ENCODE peak calls at places on chromosomes 2 and 18, in four cellular contexts. M is GM23248; E is sigmoid colon; G is effector memory CD4-positive, alpha-beta T cell. V is an unnamed sample.

GRCh38 chr2:195368530-195369216 is 288.4 kb upstream of the SLC39A10 start:
- DNase-seq in M (no peak), E (no peak), G (no peak), V (no peak)

GRCh38 chr18:32930695-32931301 is 158.0 kb upstream of the KLHL14 start:
- DNase-seq in M (peak; percentile 78), E (no peak), G (no peak), V (peak; percentile 9)

GRCh38 chr18:44500820-44501670 is 179.6 kb upstream of the SETBP1 start:
- DNase-seq in M (no peak), E (no peak), G (no peak), V (no peak)

GRCh38 chr2:162574615-162575452 is 230.9 kb downstream of the GCA start:
- DNase-seq in M (no peak), E (no peak), G (no peak), V (no peak)

GRCh38 chr2:200095436-200095835 is 140.1 kb downstream of the MAIP1 start:
- DNase-seq in M (no peak), E (no peak), G (no peak), V (no peak)

GRCh38 chr2:181114021-181114420 is 133.6 kb downstream of the UBE2E3 start:
- DNase-seq in M (no peak), E (no peak), G (no peak), V (no peak)

GRCh38 chr2:72361516-72361915 is 213.9 kb upstream of the CYP26B1 start:
- DNase-seq in M (no peak), E (no peak), G (no peak), V (no peak)

GRCh38 chr2:105432749-105433148 is 33.9 kb upstream of the FHL2 start:
- DNase-seq in M (peak; percentile 36), E (no peak), G (no peak), V (no peak)

GRCh38 chr2:55134316-55134706 is 84.1 kb upstream of the RTN4 start:
- DNase-seq in M (no peak), E (no peak), G (no peak), V (peak; percentile 58)

GRCh38 chr2:69381337-69381737 is 5.7 kb downstream of the GFPT1 start:
- DNase-seq in M (peak; percentile 50), E (no peak), G (no peak), V (no peak)

GRCh38 chr2:213251618-213252017 is 32.6 kb upstream of the SPAG16 start:
- DNase-seq in M (peak; percentile 77), E (no peak), G (no peak), V (peak; percentile 61)

GRCh38 chr18:36525913-36526312 is 228.4 kb downstream of the FHOD3 start:
- DNase-seq in M (no peak), E (no peak), G (no peak), V (no peak)

GRCh38 chr2:131042161-131042775 is 51.0 kb downstream of the FAM168B start:
- DNase-seq in M (peak; percentile 68), E (peak; percentile 29), G (no peak), V (no peak)

GRCh38 chr2:158688722-158689121 is 106.4 kb upstream of the DAPL1 start:
- DNase-seq in M (peak; percentile 84), E (no peak), G (no peak), V (no peak)

GRCh38 chr2:17736989-17737388 is 16.6 kb downstream of the SMC6 start:
- DNase-seq in M (peak; percentile 73), E (no peak), G (no peak), V (no peak)

GRCh38 chr2:207239222-207239674 is 73.5 kb upstream of the KLF7 start:
- DNase-seq in M (peak; percentile 98), E (peak; percentile 85), G (no peak), V (no peak)

GRCh38 chr2:138324068-138324771 is 177.3 kb upstream of the SPOPL start:
- DNase-seq in M (no peak), E (no peak), G (no peak), V (no peak)

GRCh38 chr2:165193178-165193777 is 10.6 kb downstream of the SCN3A start:
- DNase-seq in M (no peak), E (no peak), G (no peak), V (no peak)

GRCh38 chr2:207546822-207547221 is 17.1 kb downstream of the CREB1 start:
- DNase-seq in M (peak; percentile 32), E (no peak), G (no peak), V (no peak)

GRCh38 chr2:165328272-165328671 is 89.1 kb downstream of the SCN2A start:
- DNase-seq in M (no peak), E (no peak), G (no peak), V (peak; percentile 1)

GRCh38 chr2:120938132-120938771 is 202.6 kb downstream of the GLI2 start:
- DNase-seq in M (peak; percentile 48), E (no peak), G (no peak), V (no peak)

GRCh38 chr2:185188656-185189055 is 549.9 kb upstream of the FSIP2 start:
- DNase-seq in M (no peak), E (no peak), G (no peak), V (no peak)

GRCh38 chr18:44715841-44716240 is 35.2 kb downstream of the SETBP1 start:
- DNase-seq in M (peak; percentile 56), E (no peak), G (no peak), V (no peak)

GRCh38 chr2:43110442-43110871 is 115.9 kb downstream of the ZFP36L2 start:
- DNase-seq in M (peak; percentile 77), E (peak; percentile 82), G (no peak), V (no peak)

GRCh38 chr2:6820903-6821584 is 44.7 kb downstream of the CMPK2 start:
- DNase-seq in M (no peak), E (no peak), G (no peak), V (no peak)

GRCh38 chr2:12717988-12718661 is 1.4 kb downstream of the TRIB2 start:
- DNase-seq in M (peak; percentile 65), E (peak; percentile 75), G (peak; percentile 5), V (peak; percentile 54)

GRCh38 chr2:151632993-151633592 is 101.2 kb downstream of the NEB start:
- DNase-seq in M (peak; percentile 45), E (no peak), G (no peak), V (no peak)

GRCh38 chr2:16321872-16322271 is 343.8 kb downstream of the CYRIA start:
- DNase-seq in M (no peak), E (no peak), G (no peak), V (no peak)

DNA sequence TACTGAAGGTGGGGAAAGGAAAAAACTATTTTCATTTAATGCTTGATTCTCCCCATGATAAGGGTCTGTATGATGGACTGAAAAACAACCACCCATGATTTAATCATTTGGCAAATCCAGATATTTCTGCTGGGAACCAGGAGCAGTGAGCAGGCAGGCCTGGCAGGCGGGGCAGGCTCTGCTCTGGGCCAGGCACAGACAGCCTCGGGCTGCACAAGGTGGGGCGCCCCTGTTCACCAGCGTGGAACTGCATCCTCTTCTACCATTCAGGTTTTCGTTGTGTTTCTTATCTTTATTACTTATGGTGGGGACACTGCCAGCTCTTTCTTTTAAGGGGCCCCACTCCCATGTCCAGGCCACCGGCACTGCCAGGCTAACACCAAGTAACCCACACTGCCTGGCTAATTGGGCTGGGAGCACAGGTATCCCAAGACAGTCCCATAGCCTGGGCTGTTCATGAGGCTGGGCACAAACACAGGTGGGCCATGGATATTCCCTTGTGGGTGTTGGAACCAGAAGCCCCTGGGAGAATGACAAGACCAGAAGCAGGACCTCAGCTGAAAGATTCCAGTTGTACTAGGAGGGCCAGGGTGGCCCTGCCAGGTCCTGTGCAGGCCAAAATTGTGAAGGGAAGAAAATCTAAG is 57.1 kb upstream of the RALBP1 start:
- DNase-seq in M (no peak), E (peak; percentile 41), G (no peak), V (no peak)
- H3K4me3 ChIP-seq in M (no peak overlapping the region), E (no peak overlapping the region), G (no peak overlapping the region), V (no peak overlapping the region)

GRCh38 chr2:160138406-160138805 is 61.7 kb downstream of the ITGB6 start:
- DNase-seq in M (no peak), E (no peak), G (no peak), V (no peak)

GRCh38 chr2:160137457-160137856 is 62.6 kb downstream of the ITGB6 start:
- DNase-seq in M (no peak), E (no peak), G (no peak), V (no peak)

DNA sequence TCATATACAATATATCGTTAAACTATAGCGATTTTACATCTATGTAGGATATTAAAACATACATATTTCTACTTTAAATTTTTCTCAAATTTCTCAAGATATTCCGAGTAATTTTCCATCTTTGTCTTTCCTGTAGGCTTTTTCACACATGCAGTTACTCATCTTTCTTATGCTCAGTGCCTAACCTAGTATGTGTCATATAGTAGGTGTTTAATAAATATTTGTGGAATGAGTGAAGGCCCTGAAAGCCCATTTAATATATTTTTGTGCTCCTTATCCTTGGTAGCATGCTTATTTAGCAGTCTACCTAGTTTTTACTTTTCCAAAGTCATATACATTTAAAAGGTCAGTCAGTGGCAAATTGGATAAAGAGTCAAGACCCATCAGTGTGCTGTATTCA is 67.3 kb downstream of the ITGB6 start:
- DNase-seq in M (peak; percentile 44), E (no peak), G (no peak), V (no peak)
- H3K27ac ChIP-seq in M (no peak overlapping the region), E (no peak overlapping the region), G (no peak overlapping the region), V (no peak overlapping the region)

GRCh38 chr2:127681288-127681771 is 6.0 kb upstream of the LIMS2 start:
- DNase-seq in M (peak; percentile 30), E (peak; percentile 90), G (no peak), V (no peak)

GRCh38 chr2:127678991-127679390 is 3.7 kb upstream of the LIMS2 start:
- DNase-seq in M (no peak), E (no peak), G (no peak), V (no peak)

GRCh38 chr2:127681976-127682857 is 6.9 kb upstream of the LIMS2 start:
- DNase-seq in M (no peak), E (peak; percentile 84), G (no peak), V (no peak)

GRCh38 chr2:127679680-127680361 is 4.5 kb upstream of the LIMS2 start:
- DNase-seq in M (no peak), E (peak; percentile 64), G (no peak), V (no peak)

GRCh38 chr2:127680706-127681287 is 5.5 kb upstream of the LIMS2 start:
- DNase-seq in M (no peak), E (peak; percentile 53), G (no peak), V (no peak)
- H3K4me3 ChIP-seq in M (no peak overlapping the region), E (no peak overlapping the region), G (no peak overlapping the region), V (no peak overlapping the region)

GRCh38 chr2:212107989-212108388 is 430.6 kb downstream of the ERBB4 start:
- DNase-seq in M (no peak), E (no peak), G (no peak), V (no peak)

GRCh38 chr2:212109217-212109616 is 429.4 kb downstream of the ERBB4 start:
- DNase-seq in M (no peak), E (no peak), G (no peak), V (no peak)

GRCh38 chr2:212107014-212107413 is 431.6 kb downstream of the ERBB4 start:
- DNase-seq in M (no peak), E (no peak), G (no peak), V (no peak)

GRCh38 chr2:212114489-212114888 is 424.1 kb downstream of the ERBB4 start:
- DNase-seq in M (no peak), E (no peak), G (no peak), V (no peak)

GRCh38 chr2:212109792-212110680 is 428.6 kb downstream of the ERBB4 start:
- DNase-seq in M (no peak), E (no peak), G (no peak), V (no peak)
- H3K27ac ChIP-seq in M (no peak overlapping the region), E (no peak overlapping the region), G (no peak overlapping the region), V (no peak overlapping the region)

V was measured in CD4-positive, CD25-positive, alpha-beta regulatory T cell.